ENCODE peak calls at places on chromosomes 6 and 20, in eight cellular contexts. Q, P, B, C, H, S, D and F are unnamed samples.

GRCh38 chr6:53750112-53750511 is 44.7 kb upstream of the LRRC1 start:
- DNase-seq in S (no peak), Q (no peak), B (no peak), C (no peak), H (no peak), P (no peak), D (no peak), F (no peak)

GRCh38 chr20:51312480-51312783 is 230.1 kb downstream of the NFATC2 start:
- DNase-seq in S (no peak), P (no peak), D (no peak), B (no peak), H (no peak), Q (no peak), C (no peak), F (no peak)

GRCh38 chr6:42100029-42100901 is 42.2 kb downstream of the C6orf132 start:
- DNase-seq in Q (no peak), P (no peak), C (peak), S (peak), H (no peak), B (peak), D (peak), F (no peak)

GRCh38 chr6:24909281-24910216 is 26.2 kb downstream of the RIPOR2 start:
- DNase-seq in Q (no peak), H (no peak), C (no peak), P (no peak), S (no peak), D (no peak), B (no peak), F (no peak)

GRCh38 chr6:2876210-2877056 is 26.7 kb downstream of the SERPINB9 start:
- DNase-seq in S (peak), P (no peak), B (peak), D (peak), Q (peak), H (peak), C (peak), F (peak)

GRCh38 chr20:36575066-36575743 is 1.8 kb downstream of the TGIF2 start:
- DNase-seq in B (peak), Q (peak), H (peak), D (peak), P (peak), C (peak), S (peak), F (no peak)

GRCh38 chr20:53488779-53489272 is 104.8 kb downstream of the ZNF217 start:
- DNase-seq in Q (no peak), P (no peak), C (no peak), S (no peak), D (no peak), B (no peak), H (no peak), F (no peak)

GRCh38 chr20:1626528-1627192 is 6.9 kb upstream of the SIRPB1 start:
- DNase-seq in C (no peak), D (no peak), Q (no peak), B (no peak), P (no peak), S (peak), H (no peak), F (no peak)

GRCh38 chr6:2739335-2739734 is 11.4 kb downstream of the MYLK4 start:
- DNase-seq in Q (no peak), B (peak), P (no peak), H (no peak), C (peak), S (peak), D (no peak), F (no peak)

GRCh38 chr20:44526129-44526528 is 4.3 kb upstream of the SERINC3 start:
- DNase-seq in D (peak), Q (no peak), B (peak), H (no peak), S (peak), P (no peak), C (peak), F (no peak)

GRCh38 chr6:146543940-146544661 is 468 bp downstream of the RAB32 start:
- DNase-seq in Q (no peak), D (peak), B (peak), S (peak), C (peak), H (peak), P (no peak), F (peak)

GRCh38 chr6:160431791-160432404 is 83.7 kb downstream of the SLC22A3 start:
- DNase-seq in D (peak), P (no peak), Q (no peak), S (no peak), H (no peak), B (peak), C (peak), F (no peak)

GRCh38 chr20:58457083-58457680 is 58.0 kb downstream of the APCDD1L start:
- DNase-seq in D (peak), B (peak), P (no peak), Q (no peak), C (no peak), H (no peak), S (peak), F (no peak)

GRCh38 chr6:167825059-167825758 is 1.5 kb upstream of the AFDN start:
- DNase-seq in P (no peak), D (peak), B (no peak), H (no peak), Q (no peak), S (no peak), C (peak), F (no peak)